ENCODE peak calls at places on chromosomes 3 and 15, in seven cellular contexts. B, K, A, L, F, V and M are unnamed samples.

GRCh38 chr3:78506581-78507195 is 1261.1 kb downstream of the ROBO1 start:
- DNase-seq in F (no peak), V (no peak), K (no peak), L (no peak), A (no peak), B (no peak), M (no peak)

GRCh38 chr15:81410318-81410753 is 36.3 kb upstream of the TMC3 start:
- DNase-seq in K (no peak), V (peak), F (peak), L (peak), B (peak), A (peak), M (peak)

GRCh38 chr15:74954515-74954914 is 2.1 kb downstream of the RPP25 start:
- DNase-seq in A (no peak), B (no peak), K (no peak), F (no peak), V (no peak), L (peak), M (no peak)

GRCh38 chr15:65411470-65412071 is 11.2 kb downstream of the IGDCC4 start:
- DNase-seq in A (no peak), B (no peak), V (no peak), F (no peak), K (no peak), L (no peak), M (no peak)

GRCh38 chr3:96354106-96354505 is 460.3 kb upstream of the EPHA6 start:
- DNase-seq in A (no peak), L (no peak), K (no peak), F (no peak), V (no peak), B (no peak), M (no peak)

GRCh38 chr3:14274999-14275961 is 96.7 kb downstream of the LSM3 start:
- DNase-seq in L (no peak), V (peak), K (no peak), B (no peak), A (no peak), F (no peak), M (no peak)

GRCh38 chr3:8752832-8753231 is 16.6 kb downstream of the OXTR start:
- DNase-seq in F (no peak), L (no peak), B (no peak), V (no peak), K (no peak), A (no peak), M (no peak)

GRCh38 chr15:85754993-85755392 is 39.7 kb downstream of the KLHL25 start:
- DNase-seq in V (no peak), F (peak), A (no peak), B (no peak), K (no peak), L (peak), M (no peak)

GRCh38 chr3:37707428-37708372 is 154.0 kb upstream of the CTDSPL start:
- DNase-seq in F (no peak), L (no peak), A (no peak), B (no peak), V (no peak), K (no peak), M (no peak)

GRCh38 chr3:177932750-177933660 is 603.2 kb upstream of the KCNMB2 start:
- DNase-seq in B (no peak), L (peak), K (no peak), V (no peak), F (no peak), A (no peak), M (no peak)